ENCODE peak calls at places on chromosome 1, in seven cellular contexts. G, C, F, L, M, T and D are unnamed samples.

GRCh38 chr1:35573198-35573775 is at the start of gene TFAP2E:
- DNase-seq in G (no peak), C (no peak), F (peak; percentile 99), L (no peak), M (no peak), T (peak; percentile 24), D (no peak)

GRCh38 chr1:27001570-27002360 is 8.3 kb downstream of the TRNP1 start:
- DNase-seq in G (peak; percentile 54), C (no peak), F (peak; percentile 85), L (no peak), M (no peak), T (peak; percentile 34), D (peak; percentile 67)

GRCh38 chr1:220462756-220463155 is 65.2 kb upstream of the MARK1 start:
- DNase-seq in G (no peak), C (no peak), F (no peak), L (no peak), M (no peak), T (no peak), D (no peak)

GRCh38 chr1:19682257-19682656 is 17.6 kb downstream of the HTR6 start:
- DNase-seq in G (no peak), C (no peak), F (peak; percentile 99), L (no peak), M (no peak), T (no peak), D (no peak)

GRCh38 chr1:79042539-79042938 is 36.0 kb upstream of the ADGRL4 start:
- DNase-seq in G (no peak), C (no peak), F (no peak), L (no peak), M (no peak), T (no peak), D (no peak)

GRCh38 chr1:156445789-156446263 is 54.7 kb downstream of the MEF2D start:
- DNase-seq in G (peak; percentile 81), C (peak; percentile 82), F (peak; percentile 96), L (peak; percentile 50), M (peak; percentile 73), T (peak; percentile 69), D (peak; percentile 74)

GRCh38 chr1:210527091-210527490 is 198.4 kb downstream of the HHAT start:
- DNase-seq in G (no peak), C (no peak), F (no peak), L (no peak), M (no peak), T (no peak), D (no peak)

GRCh38 chr1:206479164-206480125 is 9.2 kb downstream of the IKBKE start:
- DNase-seq in G (peak; percentile 70), C (peak; percentile 80), F (peak; percentile 96), L (peak; percentile 17), M (peak; percentile 80), T (peak; percentile 8), D (peak; percentile 79)

GRCh38 chr1:226365831-226366231 is 42.1 kb downstream of the PARP1 start:
- DNase-seq in G (no peak), C (no peak), F (peak; percentile 84), L (no peak), M (no peak), T (no peak), D (no peak)

GRCh38 chr1:19351858-19352257 is 39.7 kb downstream of the SLC66A1 start:
- DNase-seq in G (no peak), C (peak; percentile 39), F (no peak), L (no peak), M (no peak), T (no peak), D (no peak)

GRCh38 chr1:13760340-13760739 is 60.4 kb downstream of the PRDM2 start:
- DNase-seq in G (no peak), C (no peak), F (peak; percentile 11), L (no peak), M (no peak), T (no peak), D (no peak)

GRCh38 chr1:56302878-56303277 is 276.5 kb downstream of the PLPP3 start:
- DNase-seq in G (no peak), C (no peak), F (no peak), L (no peak), M (no peak), T (no peak), D (no peak)

GRCh38 chr1:91234181-91234580 is 170.5 kb downstream of the HFM1 start:
- DNase-seq in G (no peak), C (no peak), F (no peak), L (no peak), M (no peak), T (no peak), D (no peak)

GRCh38 chr1:215114154-215114933 is 31.8 kb downstream of the KCNK2 start:
- DNase-seq in G (no peak), C (no peak), F (peak; percentile 31), L (no peak), M (no peak), T (no peak), D (peak; percentile 39)